ENCODE peak calls at places on chromosomes 1 and 21, in four cellular contexts. F, E, M and B are unnamed samples.

GRCh38 chr1:21898326-21899155 is 38.6 kb downstream of the HSPG2 start:
- DNase-seq in F (no peak), E (no peak), M (peak), B (no peak)

GRCh38 chr1:3520419-3521378 is 66.2 kb downstream of the ARHGEF16 start:
- DNase-seq in F (no peak), E (no peak), M (no peak), B (no peak)

GRCh38 chr1:109719337-109719837 is 7.3 kb downstream of the GSTM5 start:
- DNase-seq in F (no peak), E (no peak), M (peak), B (no peak)

GRCh38 chr1:36125129-36125991 is at the start of gene COL8A2:
- DNase-seq in F (peak), E (no peak), M (no peak), B (no peak)

GRCh38 chr1:77459881-77460280 is 178.1 kb downstream of the AK5 start:
- DNase-seq in F (no peak), E (no peak), M (no peak), B (no peak)

GRCh38 chr1:31783846-31784245 is 19.7 kb upstream of the ADGRB2 start:
- DNase-seq in F (no peak), E (no peak), M (no peak), B (no peak)

GRCh38 chr1:231940721-231941120 is 314.1 kb downstream of the DISC1 start:
- DNase-seq in F (no peak), E (no peak), M (no peak), B (no peak)

GRCh38 chr1:79695133-79695532 is 688.6 kb upstream of the ADGRL4 start:
- DNase-seq in F (no peak), E (no peak), M (no peak), B (no peak)

GRCh38 chr21:16794944-16795343 is 717.9 kb upstream of the CXADR start:
- DNase-seq in F (no peak), E (no peak), M (peak), B (peak)

GRCh38 chr1:1132928-1133750 is 17.2 kb upstream of the C1orf159 start:
- DNase-seq in F (peak), E (no peak), M (peak), B (no peak)

GRCh38 chr1:32981003-32981909 is 16.6 kb upstream of the RNF19B start:
- DNase-seq in F (peak), E (no peak), M (peak), B (no peak)

GRCh38 chr1:214444159-214444939 is 107.1 kb downstream of the PTPN14 start:
- DNase-seq in F (no peak), E (no peak), M (no peak), B (no peak)

GRCh38 chr1:165671531-165671930 is 26.8 kb downstream of the ALDH9A1 start:
- DNase-seq in F (no peak), E (no peak), M (no peak), B (no peak)

GRCh38 chr1:61184035-61184713 is 101.8 kb downstream of the NFIA start:
- DNase-seq in F (peak), E (peak), M (peak), B (peak)

GRCh38 chr1:230351516-230351915 is 74.6 kb downstream of the PGBD5 start:
- DNase-seq in F (no peak), E (no peak), M (no peak), B (no peak)

GRCh38 chr1:25890249-25891034 is 14.9 kb upstream of the PAQR7 start:
- DNase-seq in F (no peak), E (no peak), M (peak), B (no peak)

GRCh38 chr1:21311016-21311415 is 20.8 kb upstream of the ECE1 start:
- DNase-seq in F (no peak), E (no peak), M (no peak), B (no peak)

GRCh38 chr1:112998592-112999235 is 42.7 kb upstream of the SLC16A1 start:
- DNase-seq in F (peak), E (no peak), M (peak), B (no peak)

GRCh38 chr1:9835758-9836631 is 12.2 kb upstream of the CLSTN1 start:
- DNase-seq in F (no peak), E (no peak), M (no peak), B (no peak)

GRCh38 chr1:17265162-17265561 is 16.3 kb downstream of the PADI3 start:
- DNase-seq in F (no peak), E (no peak), M (no peak), B (no peak)

GRCh38 chr1:156160744-156161181 is 7.4 kb downstream of the SEMA4A start:
- DNase-seq in F (peak), E (peak), M (peak), B (no peak)
- H3K4me3 ChIP-seq in F (peak), E (peak), M (peak), B (peak)

GRCh38 chr1:40625476-40626382 is 39.8 kb downstream of the RIMS3 start:
- DNase-seq in F (no peak), E (no peak), M (peak), B (no peak)

GRCh38 chr1:40622051-40622450 is 43.4 kb downstream of the RIMS3 start:
- DNase-seq in F (no peak), E (peak), M (no peak), B (no peak)

GRCh38 chr1:40622936-40623629 is 42.4 kb downstream of the RIMS3 start:
- DNase-seq in F (no peak), E (peak), M (no peak), B (no peak)

GRCh38 chr1:40626383-40626770 is 39.1 kb downstream of the RIMS3 start:
- DNase-seq in F (no peak), E (no peak), M (no peak), B (no peak)

DNA sequence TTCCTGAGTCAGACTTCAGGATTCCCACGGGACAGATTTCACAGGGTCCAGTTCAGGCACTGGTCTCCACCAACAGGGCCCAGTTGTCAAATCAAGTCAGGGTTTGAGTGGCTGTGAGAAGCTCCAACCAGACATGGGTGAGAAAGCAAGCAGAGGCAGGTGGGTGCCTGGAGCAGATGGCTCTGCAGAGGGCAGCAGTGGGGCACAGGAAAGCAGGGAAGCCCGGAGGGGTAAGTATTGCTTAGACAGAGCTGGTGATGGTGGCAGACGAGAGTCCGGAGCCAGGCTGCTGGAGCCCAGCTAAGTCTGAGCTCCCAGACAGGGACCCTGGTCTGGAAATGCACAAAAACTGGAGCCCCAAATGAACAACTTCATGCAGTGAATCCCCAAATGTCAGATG is 40.4 kb downstream of the RIMS3 start:
- DNase-seq in F (peak), E (no peak), M (peak), B (no peak)
- TF ChIP-seq CTCF in F (peak), E (peak), M (peak), B (peak)

DNA sequence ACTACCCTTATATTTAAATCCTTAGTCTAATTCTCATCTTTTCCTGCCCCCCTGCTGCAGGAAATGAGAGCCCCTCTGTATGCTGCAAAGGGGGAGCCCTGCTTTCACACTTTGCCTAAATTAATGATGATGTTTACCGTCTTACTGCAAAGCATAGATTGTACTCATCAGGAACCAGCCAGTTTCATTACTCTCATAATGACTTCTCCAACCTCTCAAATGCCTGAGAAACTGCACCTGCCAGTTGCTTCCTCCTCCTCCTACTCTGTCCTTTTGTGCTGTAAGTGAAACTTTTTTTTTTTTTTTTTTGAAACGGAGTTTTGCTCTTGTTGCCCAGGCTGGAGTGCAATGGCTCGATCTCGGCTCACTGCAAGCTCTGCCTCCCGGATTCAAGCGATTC is 101.7 kb downstream of the ADSS2 start:
- DNase-seq in F (no peak), E (no peak), M (no peak), B (no peak)
- H3K4me3 ChIP-seq in F (no peak), E (no peak), M (no peak), B (no peak)

GRCh38 chr1:99527078-99527477 is 118.8 kb upstream of the PALMD start:
- DNase-seq in F (no peak), E (no peak), M (no peak), B (no peak)
- TF ChIP-seq CTCF in F (peak), E (no peak), M (peak), B (peak)

DNA sequence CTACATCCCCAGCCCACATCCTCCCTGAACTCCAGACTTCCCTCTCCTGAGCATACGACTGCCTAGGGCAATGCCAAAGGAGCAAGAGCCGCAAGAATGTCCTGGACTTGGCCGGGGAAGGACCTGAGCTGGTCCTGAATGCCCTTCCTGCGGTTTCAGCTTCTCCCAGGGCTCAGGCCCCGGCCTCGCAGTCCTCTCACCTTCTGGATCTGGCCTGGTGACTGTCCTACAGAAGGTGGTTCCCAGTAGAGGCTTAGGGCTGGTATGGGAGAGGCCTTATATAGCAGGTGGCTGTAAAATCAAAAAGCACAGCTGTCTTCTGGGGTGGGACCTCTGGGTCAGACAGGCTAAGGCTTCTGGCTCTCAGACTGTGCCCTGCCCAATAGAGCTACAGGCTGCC is at the start of gene LYPD8:
- DNase-seq in F (no peak), E (no peak), M (no peak), B (no peak)
- H3K4me3 ChIP-seq in F (no peak), E (no peak), M (no peak), B (no peak)

DNA sequence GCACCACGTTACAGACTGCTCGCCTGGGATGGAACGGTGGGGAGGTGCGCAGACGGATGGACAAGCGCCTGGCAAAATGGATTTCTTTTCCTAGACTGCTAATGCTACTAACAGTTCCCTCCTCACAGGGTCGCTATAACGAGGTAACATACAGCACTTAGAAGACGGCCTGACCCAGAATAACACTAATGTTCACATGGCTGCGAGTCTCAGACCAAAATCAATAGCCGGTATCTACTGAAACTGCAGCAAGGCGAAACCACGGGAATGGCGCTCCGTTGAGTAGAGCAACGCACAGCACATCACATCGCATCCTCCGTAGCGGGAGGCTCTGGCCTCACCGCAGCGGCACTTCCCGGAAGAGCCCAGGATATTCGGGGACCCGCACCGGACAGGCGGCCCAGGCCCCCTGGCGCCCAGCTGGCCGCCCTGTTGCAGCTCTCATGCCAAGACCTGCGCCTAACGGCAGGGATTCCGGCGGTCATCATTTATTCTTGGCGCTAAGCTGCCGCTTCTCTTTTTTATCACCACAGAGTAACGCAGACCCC is 46.6 kb downstream of the VPS26C start:
- DNase-seq in F (no peak), E (no peak), M (peak), B (no peak)
- TF ChIP-seq CTCF in F (no peak), E (no peak), M (peak), B (no peak)

DNA sequence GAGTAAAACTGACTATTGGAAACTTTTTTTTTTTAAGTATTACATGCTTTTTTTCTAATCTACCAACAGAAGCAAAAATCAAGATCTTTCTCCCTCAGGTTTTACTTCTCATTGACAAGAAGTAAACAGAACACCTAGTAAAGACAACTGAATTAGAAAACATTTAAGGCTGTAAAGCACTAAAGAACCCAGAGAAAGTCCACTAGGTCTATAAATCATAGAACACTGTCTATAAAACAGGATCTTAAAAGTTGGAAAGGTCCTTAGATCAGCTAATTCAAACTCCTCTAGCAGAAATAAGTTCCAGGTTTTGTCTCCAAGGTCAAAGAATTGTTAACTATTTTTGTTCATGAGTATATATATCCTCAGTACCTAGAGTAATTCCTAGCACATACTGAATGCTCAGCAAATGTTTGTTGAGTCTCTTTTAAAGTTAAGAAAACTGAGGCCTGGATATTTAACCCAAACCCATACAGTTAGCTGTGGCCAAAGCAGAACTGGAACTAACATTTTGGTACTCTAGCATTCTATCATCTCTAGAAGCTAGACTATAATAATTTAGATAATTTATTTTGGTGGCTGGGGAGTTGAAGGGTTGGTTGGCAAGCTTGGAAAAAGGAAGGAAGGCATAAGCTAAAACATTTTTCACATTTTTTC is 3.0 kb downstream of the EPS15 start:
- DNase-seq in F (no peak), E (no peak), M (no peak), B (no peak)
- H3K4me3 ChIP-seq in F (no peak), E (peak), M (no peak), B (no peak)